ENCODE peak calls at places on chromosomes 11 and 22, in seven cellular contexts. M is MM.1S; I is AG10803; B is NCI-H774; A is activated CD4-positive, alpha-beta T cell treated with anti-CD3 and anti-CD28 coated beads for 4 hours; Y is left ventricle myocardium superior; P is WERI-Rb-1. R is an unnamed sample.

GRCh38 chr22:41892721-41893120 is 22.2 kb downstream of the SHISA8 start:
- DNase-seq in Y (no peak), I (no peak), A (no peak), P (no peak), B (no peak), M (no peak), R (no peak)

GRCh38 chr11:75813622-75814039 is 1.4 kb upstream of the UVRAG start:
- DNase-seq in P (no peak), A (no peak), B (no peak), I (no peak), M (no peak), Y (no peak), R (no peak)

GRCh38 chr11:47784785-47785381 is 17.7 kb upstream of the FNBP4 start:
- DNase-seq in M (no peak), A (no peak), I (no peak), P (no peak), Y (no peak), B (no peak), R (no peak)

GRCh38 chr22:18954333-18954732 is 18.2 kb upstream of the PRODH start:
- DNase-seq in B (peak), Y (peak), M (peak), P (peak), I (peak), A (peak), R (peak)

GRCh38 chr22:45188779-45189178 is 25.1 kb downstream of the NUP50 start:
- DNase-seq in B (no peak), Y (no peak), I (no peak), A (no peak), P (no peak), M (no peak), R (no peak)

GRCh38 chr11:34204396-34205279 is 99.2 kb downstream of the NAT10 start:
- DNase-seq in A (no peak), B (peak), P (no peak), I (no peak), Y (no peak), M (no peak), R (no peak)

GRCh38 chr22:37464181-37464580 is 22.0 kb downstream of the MFNG start:
- DNase-seq in B (no peak), P (no peak), M (no peak), I (no peak), Y (no peak), A (no peak), R (no peak)

GRCh38 chr22:39524089-39524752 is 3.9 kb downstream of the ATF4 start:
- DNase-seq in Y (no peak), M (no peak), I (no peak), B (no peak), P (peak), A (no peak), R (no peak)

GRCh38 chr11:61695917-61696316 is 15.7 kb downstream of the DAGLA start:
- DNase-seq in M (no peak), A (peak), I (peak), P (no peak), Y (peak), B (no peak), R (no peak)

GRCh38 chr11:117519170-117519569 is 191.5 kb downstream of the CEP164 start:
- DNase-seq in B (no peak), I (no peak), Y (no peak), P (peak), A (no peak), M (no peak), R (no peak)

GRCh38 chr11:117870176-117870952 is 6.1 kb downstream of the FXYD6 start:
- DNase-seq in P (no peak), M (no peak), A (no peak), I (no peak), B (no peak), Y (no peak), R (no peak)

GRCh38 chr11:105975128-105975527 is 46.9 kb downstream of the MSANTD4 start:
- DNase-seq in P (no peak), A (no peak), I (no peak), B (no peak), Y (no peak), M (no peak), R (no peak)

GRCh38 chr22:27512283-27512761 is 289.2 kb downstream of the MN1 start:
- DNase-seq in I (peak), B (no peak), P (no peak), Y (peak), M (no peak), A (no peak), R (no peak)

GRCh38 chr11:128625766-128626165 is 38.4 kb upstream of the ETS1 start:
- DNase-seq in P (no peak), B (no peak), Y (no peak), M (no peak), I (no peak), A (no peak), R (no peak)

GRCh38 chr11:29343465-29344333 is 673.1 kb downstream of the KCNA4 start:
- DNase-seq in P (peak), A (no peak), M (peak), I (peak), B (peak), Y (peak), R (peak)

GRCh38 chr11:117201516-117201866 is 2.3 kb downstream of the TAGLN start:
- DNase-seq in I (no peak), P (no peak), Y (peak), B (no peak), M (no peak), A (no peak), R (no peak)

GRCh38 chr11:134360050-134360835 is 28.5 kb downstream of the GLB1L2 start:
- DNase-seq in Y (peak), M (peak), A (peak), P (peak), B (peak), I (peak), R (peak)

GRCh38 chr11:108501396-108501795 is 3.2 kb upstream of the POGLUT3 start:
- DNase-seq in I (no peak), Y (no peak), A (no peak), M (no peak), B (no peak), P (no peak), R (no peak)

GRCh38 chr22:27151407-27151806 is 494.0 kb downstream of the MIAT start:
- DNase-seq in P (peak), B (no peak), Y (no peak), A (no peak), M (no peak), I (no peak), R (no peak)

GRCh38 chr11:123588863-123589262 is 65.6 kb downstream of the SCN3B start:
- DNase-seq in M (no peak), B (no peak), Y (no peak), I (no peak), P (no peak), A (no peak), R (no peak)

GRCh38 chr22:23496445-23496833 is 83.7 kb downstream of the IGLL1 start:
- DNase-seq in I (no peak), M (no peak), B (no peak), P (no peak), A (no peak), Y (no peak), R (no peak)

GRCh38 chr11:75714211-75714610 is 3.4 kb upstream of the MOGAT2 start:
- DNase-seq in A (no peak), Y (no peak), I (no peak), P (no peak), M (no peak), B (no peak), R (no peak)

GRCh38 chr11:1401656-1402221 is 12.0 kb downstream of the BRSK2 start:
- DNase-seq in B (no peak), I (peak), A (no peak), P (no peak), Y (peak), M (peak), R (peak)

GRCh38 chr22:36280379-36280778 is 27.4 kb downstream of the APOL1 start:
- DNase-seq in A (no peak), P (no peak), Y (peak), B (no peak), I (no peak), M (no peak), R (no peak)

GRCh38 chr22:38699784-38700183 is 959 bp downstream of the JOSD1 start:
- DNase-seq in Y (no peak), M (no peak), B (no peak), A (no peak), P (no peak), I (peak), R (peak)

GRCh38 chr11:1874406-1875092 is 17.1 kb downstream of the PRR33 start:
- DNase-seq in P (no peak), A (no peak), B (no peak), Y (peak), I (no peak), M (no peak), R (no peak)

GRCh38 chr11:42770444-42771065 is 541.2 kb upstream of the API5 start:
- DNase-seq in M (peak), A (no peak), I (peak), Y (no peak), P (peak), B (no peak), R (peak)

GRCh38 chr11:111298466-111299110 is at the start of gene POU2AF3:
- DNase-seq in B (no peak), Y (no peak), P (no peak), A (no peak), I (no peak), M (no peak), R (no peak)